ENCODE peak calls at places on chromosome 13, in eight cellular contexts. X is lower lobe of right lung, W is HL-60, G is astrocyte of the spinal cord, J is body of pancreas, I is prostate gland, M is endodermal cell, S is upper lobe of right lung. A is an unnamed sample.

GRCh38 chr13:43567608-43568007 is 219.2 kb downstream of the ENOX1 start:
- DNase-seq in X (no peak), W (no peak), G (no peak), J (no peak), I (no peak), M (no peak), S (no peak), A (no peak)

GRCh38 chr13:112249644-112250610 is 126.2 kb upstream of the SPACA7 start:
- DNase-seq in X (no peak), W (no peak), G (no peak), J (no peak), I (no peak), M (peak; percentile 50), S (peak; percentile 48), A (no peak)

GRCh38 chr13:101343128-101343787 is 73.0 kb downstream of the NALCN start:
- DNase-seq in X (no peak), W (no peak), G (no peak), J (no peak), I (no peak), M (no peak), S (no peak), A (no peak)

GRCh38 chr13:40470665-40471064 is 195.8 kb downstream of the FOXO1 start:
- DNase-seq in X (no peak), W (no peak), G (no peak), J (no peak), I (no peak), M (no peak), S (no peak), A (no peak)

GRCh38 chr13:111202745-111203144 is 87.6 kb downstream of the ARHGEF7 start:
- DNase-seq in X (no peak), W (peak; percentile 13), G (peak; percentile 94), J (no peak), I (no peak), M (no peak), S (no peak), A (no peak)

GRCh38 chr13:51523082-51523518 is 61.2 kb upstream of the WDFY2 start:
- DNase-seq in X (no peak), W (peak; percentile 37), G (peak; percentile 60), J (peak; percentile 5), I (peak; percentile 25), M (no peak), S (no peak), A (no peak)

GRCh38 chr13:23637813-23638212 is 67.6 kb downstream of the TNFRSF19 start:
- DNase-seq in X (no peak), W (no peak), G (no peak), J (no peak), I (no peak), M (no peak), S (no peak), A (no peak)

GRCh38 chr13:112775791-112776279 is 86.0 kb downstream of the ATP11A start:
- DNase-seq in X (peak; percentile 44), W (no peak), G (no peak), J (no peak), I (no peak), M (peak; percentile 62), S (no peak), A (no peak)

GRCh38 chr13:40776681-40777165 is 5.7 kb upstream of the MRPS31 start:
- DNase-seq in X (no peak), W (peak; percentile 86), G (peak; percentile 40), J (peak; percentile 41), I (no peak), M (no peak), S (no peak), A (no peak)

GRCh38 chr13:24181991-24182702 is 21.6 kb downstream of the SPATA13 start:
- DNase-seq in X (no peak), W (peak; percentile 22), G (no peak), J (no peak), I (no peak), M (no peak), S (no peak), A (no peak)

GRCh38 chr13:39765801-39766463 is 110.5 kb downstream of the COG6 start:
- DNase-seq in X (peak; percentile 50), W (no peak), G (peak; percentile 56), J (peak; percentile 49), I (peak; percentile 52), M (peak; percentile 76), S (no peak), A (no peak)

GRCh38 chr13:41137951-41138350 is 5.3 kb upstream of the KBTBD6 start:
- DNase-seq in X (no peak), W (no peak), G (peak; percentile 56), J (no peak), I (no peak), M (no peak), S (no peak), A (no peak)

GRCh38 chr13:98622926-98623325 is 46.0 kb upstream of the STK24 start:
- DNase-seq in X (no peak), W (no peak), G (no peak), J (no peak), I (no peak), M (no peak), S (no peak), A (no peak)

GRCh38 chr13:64332048-64332447 is 2898.1 kb downstream of the PCDH9 start:
- DNase-seq in X (no peak), W (no peak), G (peak; percentile 22), J (no peak), I (no peak), M (no peak), S (no peak), A (no peak)

GRCh38 chr13:111912453-111912866 is 154.5 kb upstream of the SOX1 start:
- DNase-seq in X (no peak), W (no peak), G (no peak), J (no peak), I (no peak), M (peak; percentile 14), S (no peak), A (no peak)

GRCh38 chr13:94188173-94188869 is 291.2 kb downstream of the DCT start:
- DNase-seq in X (no peak), W (no peak), G (no peak), J (no peak), I (no peak), M (peak; percentile 54), S (no peak), A (no peak)

GRCh38 chr13:111177081-111177711 is 62.1 kb downstream of the ARHGEF7 start:
- DNase-seq in X (peak; percentile 56), W (no peak), G (peak; percentile 89), J (peak; percentile 42), I (no peak), M (no peak), S (no peak), A (no peak)

GRCh38 chr13:95492044-95492801 is 60.3 kb upstream of the CLDN10 start:
- DNase-seq in X (no peak), W (no peak), G (no peak), J (no peak), I (no peak), M (peak; percentile 64), S (no peak), A (peak; percentile 73)

GRCh38 chr13:67107973-67108372 is 122.2 kb downstream of the PCDH9 start:
- DNase-seq in X (no peak), W (no peak), G (no peak), J (no peak), I (no peak), M (no peak), S (no peak), A (no peak)

GRCh38 chr13:95956589-95957148 is 96.5 kb downstream of the UGGT2 start:
- DNase-seq in X (no peak), W (no peak), G (peak; percentile 9), J (no peak), I (no peak), M (no peak), S (no peak), A (no peak)

GRCh38 chr13:111864566-111864965 is 202.4 kb upstream of the SOX1 start:
- DNase-seq in X (no peak), W (no peak), G (no peak), J (no peak), I (no peak), M (no peak), S (no peak), A (no peak)

GRCh38 chr13:76969488-76970365 is 21.4 kb downstream of the ACOD1 start:
- DNase-seq in X (no peak), W (no peak), G (no peak), J (no peak), I (no peak), M (no peak), S (no peak), A (no peak)

GRCh38 chr13:87925006-87925405 is 253.8 kb downstream of the SLITRK5 start:
- DNase-seq in X (no peak), W (no peak), G (no peak), J (no peak), I (no peak), M (no peak), S (no peak), A (no peak)

GRCh38 chr13:106036870-106037269 is 498.6 kb downstream of the EFNB2 start:
- DNase-seq in X (no peak), W (no peak), G (no peak), J (no peak), I (no peak), M (peak; percentile 75), S (no peak), A (no peak)

DNA sequence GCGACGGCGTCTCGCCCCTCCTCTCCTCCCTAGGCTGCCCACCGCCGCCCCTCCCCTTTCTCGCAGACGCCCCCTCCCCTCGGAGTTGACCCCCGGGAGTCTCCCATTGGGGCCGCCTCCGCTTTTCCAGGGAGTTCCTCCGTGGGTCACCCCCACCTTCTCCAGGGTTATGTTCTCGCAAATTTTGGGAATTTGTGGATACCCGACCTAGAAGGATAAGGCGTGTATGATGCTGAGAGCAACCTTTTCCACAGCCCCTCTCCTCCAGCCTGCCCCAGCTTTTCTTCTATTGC is 273 bp upstream of the RCBTB2 start:
- DNase-seq in X (no peak), W (no peak), G (no peak), J (no peak), I (no peak), M (no peak), S (no peak), A (no peak)
- H3K4me3 ChIP-seq in X (peak overlapping the region; percentile 76), W (peak overlapping the region; percentile 76), G (peak overlapping the region; percentile 82), J (peak overlapping the region; percentile 41), I (peak overlapping the region; percentile 67), M (peak overlapping the region; percentile 82), S (peak overlapping the region; percentile 78), A (peak overlapping the region; percentile 64)

GRCh38 chr13:20945952-20946383 is 43.4 kb upstream of the XPO4 start:
- DNase-seq in X (peak; percentile 51), W (peak; percentile 11), G (no peak), J (peak; percentile 32), I (no peak), M (peak; percentile 67), S (peak; percentile 62), A (no peak)
- H3K4me3 ChIP-seq in X (peak overlapping the region; percentile 32), W (no peak overlapping the region), G (peak overlapping the region; percentile 16), J (no peak overlapping the region), I (no peak overlapping the region), M (no peak overlapping the region), S (no peak overlapping the region), A (no peak overlapping the region)

GRCh38 chr13:97113231-97114001 is 108.7 kb upstream of the MBNL2 start:
- DNase-seq in X (no peak), W (no peak), G (no peak), J (peak; percentile 49), I (no peak), M (peak; percentile 54), S (no peak), A (no peak)
- H3K4me3 ChIP-seq in X (no peak overlapping the region), W (no peak overlapping the region), G (no peak overlapping the region), J (no peak overlapping the region), I (no peak overlapping the region), M (no peak overlapping the region), S (no peak overlapping the region), A (no peak overlapping the region)

DNA sequence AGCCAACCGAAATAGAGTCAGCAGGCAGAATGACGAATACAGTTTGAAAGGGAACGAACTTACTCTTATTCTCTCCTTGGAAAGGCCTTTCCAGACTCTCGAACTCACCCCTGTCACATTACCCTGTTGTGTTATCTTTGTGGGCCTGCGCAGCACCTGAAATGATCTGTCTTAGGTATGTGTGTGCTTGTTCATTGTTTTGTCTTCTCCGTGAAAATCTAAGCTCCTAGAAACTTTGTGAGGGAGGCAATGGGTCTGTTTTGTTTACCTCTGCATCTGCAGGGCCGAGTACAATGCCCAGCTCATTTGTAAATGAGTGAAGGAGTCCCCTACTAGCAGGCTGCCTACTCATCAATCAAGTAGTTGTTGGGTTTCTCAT is 19.6 kb downstream of the HMGB1 start:
- DNase-seq in X (no peak), W (no peak), G (no peak), J (no peak), I (no peak), M (no peak), S (no peak), A (no peak)
- H3K4me3 ChIP-seq in X (peak overlapping the region; percentile 52), W (no peak overlapping the region), G (peak overlapping the region; percentile 8), J (no peak overlapping the region), I (peak overlapping the region; percentile 12), M (peak overlapping the region; percentile 19), S (peak overlapping the region; percentile 48), A (no peak overlapping the region)